ENCODE peak calls at places on chromosome 1, in five cellular contexts. One of them, this sample, is unnamed.

GRCh38 chr1:38964140-38964548 is 22.5 kb upstream of the RHBDL2 start:
- DNase-seq in mammary epithelial cell: no peak
- DNase-seq in body of pancreas: no peak
- DNase-seq in ascending aorta: no peak
- DNase-seq in PC-3: peak
- DNase-seq in this sample: no peak

GRCh38 chr1:43879414-43879813 is 54.2 kb upstream of the ARTN start:
- DNase-seq in mammary epithelial cell: peak
- DNase-seq in body of pancreas: no peak
- DNase-seq in ascending aorta: peak
- DNase-seq in PC-3: peak
- DNase-seq in this sample: no peak

GRCh38 chr1:245802941-245803665 is 648.3 kb downstream of the KIF26B start:
- DNase-seq in mammary epithelial cell: no peak
- DNase-seq in body of pancreas: no peak
- DNase-seq in ascending aorta: no peak
- DNase-seq in PC-3: no peak
- DNase-seq in this sample: no peak

GRCh38 chr1:98045211-98046030 is 124.6 kb upstream of the DPYD start:
- DNase-seq in mammary epithelial cell: peak
- DNase-seq in body of pancreas: no peak
- DNase-seq in ascending aorta: peak
- DNase-seq in PC-3: no peak
- DNase-seq in this sample: peak

GRCh38 chr1:171251042-171251740 is 2.9 kb downstream of the FMO1 start:
- DNase-seq in mammary epithelial cell: peak
- DNase-seq in body of pancreas: peak
- DNase-seq in ascending aorta: peak
- DNase-seq in PC-3: peak
- DNase-seq in this sample: peak

GRCh38 chr1:33326690-33327300 is 5.9 kb upstream of the A3GALT2 start:
- DNase-seq in mammary epithelial cell: no peak
- DNase-seq in body of pancreas: no peak
- DNase-seq in ascending aorta: no peak
- DNase-seq in PC-3: no peak
- DNase-seq in this sample: no peak

GRCh38 chr1:160209656-160210046 is 4.5 kb downstream of the PEA15 start:
- DNase-seq in mammary epithelial cell: no peak
- DNase-seq in body of pancreas: peak
- DNase-seq in ascending aorta: no peak
- DNase-seq in PC-3: no peak
- DNase-seq in this sample: no peak

GRCh38 chr1:119453021-119453420 is 38.1 kb downstream of the HSD3B2 start:
- DNase-seq in mammary epithelial cell: peak
- DNase-seq in body of pancreas: no peak
- DNase-seq in ascending aorta: no peak
- DNase-seq in PC-3: peak
- DNase-seq in this sample: no peak

GRCh38 chr1:47712596-47713299 is 274.9 kb downstream of the FOXD2 start:
- DNase-seq in mammary epithelial cell: no peak
- DNase-seq in body of pancreas: no peak
- DNase-seq in ascending aorta: peak
- DNase-seq in PC-3: no peak
- DNase-seq in this sample: no peak

GRCh38 chr1:202642212-202642611 is 68.0 kb downstream of the SYT2 start:
- DNase-seq in mammary epithelial cell: no peak
- DNase-seq in body of pancreas: no peak
- DNase-seq in ascending aorta: no peak
- DNase-seq in PC-3: no peak
- DNase-seq in this sample: no peak

GRCh38 chr1:154742586-154742985 is 127.5 kb downstream of the KCNN3 start:
- DNase-seq in mammary epithelial cell: no peak
- DNase-seq in body of pancreas: no peak
- DNase-seq in ascending aorta: peak
- DNase-seq in PC-3: no peak
- DNase-seq in this sample: no peak

GRCh38 chr1:149936992-149937705 is 470 bp upstream of the MTMR11 start:
- DNase-seq in mammary epithelial cell: peak
- DNase-seq in body of pancreas: peak
- DNase-seq in ascending aorta: no peak
- DNase-seq in PC-3: peak
- DNase-seq in this sample: peak

GRCh38 chr1:88731475-88731874 is 47.4 kb downstream of the PKN2 start:
- DNase-seq in mammary epithelial cell: peak
- DNase-seq in body of pancreas: peak
- DNase-seq in ascending aorta: no peak
- DNase-seq in PC-3: peak
- DNase-seq in this sample: peak

GRCh38 chr1:199688133-199688676 is 339.3 kb upstream of the NR5A2 start:
- DNase-seq in mammary epithelial cell: no peak
- DNase-seq in body of pancreas: no peak
- DNase-seq in ascending aorta: no peak
- DNase-seq in PC-3: no peak
- DNase-seq in this sample: peak

DNA sequence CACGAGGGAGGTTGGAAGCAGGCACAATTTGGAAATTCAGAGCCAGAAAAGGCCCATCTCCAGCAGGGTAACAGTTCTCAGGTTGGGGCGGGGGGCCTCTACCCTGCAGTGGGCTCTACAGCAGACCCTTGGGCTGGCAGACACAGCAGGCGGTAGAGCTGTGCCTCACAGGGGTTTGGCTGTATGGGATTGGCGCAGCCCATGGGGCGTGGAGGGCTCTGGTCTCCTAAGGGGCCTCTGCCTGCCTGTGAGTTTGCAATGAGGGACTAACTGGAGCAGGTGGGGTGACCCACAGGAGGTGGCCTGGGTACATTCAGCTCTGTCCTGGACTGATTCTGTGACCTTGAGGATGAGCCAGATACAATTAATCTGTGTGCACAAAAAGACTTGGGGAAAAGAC is 124.1 kb downstream of the CAMTA1 start:
- DNase-seq in mammary epithelial cell: no peak
- DNase-seq in body of pancreas: no peak
- DNase-seq in ascending aorta: no peak
- DNase-seq in PC-3: no peak
- DNase-seq in this sample: no peak
- H3K27ac ChIP-seq in mammary epithelial cell: no peak
- H3K27ac ChIP-seq in body of pancreas: no peak
- H3K27ac ChIP-seq in ascending aorta: no peak
- H3K27ac ChIP-seq in PC-3: no peak
- H3K27ac ChIP-seq in this sample: no peak

GRCh38 chr1:25197982-25198681 is 34.2 kb downstream of the SYF2 start:
- DNase-seq in mammary epithelial cell: peak
- DNase-seq in body of pancreas: no peak
- DNase-seq in ascending aorta: no peak
- DNase-seq in PC-3: peak
- DNase-seq in this sample: no peak

GRCh38 chr1:25198731-25199231 is 33.5 kb downstream of the SYF2 start:
- DNase-seq in mammary epithelial cell: peak
- DNase-seq in body of pancreas: peak
- DNase-seq in ascending aorta: peak
- DNase-seq in PC-3: peak
- DNase-seq in this sample: no peak

GRCh38 chr1:25196830-25197229 is 35.5 kb downstream of the SYF2 start:
- DNase-seq in mammary epithelial cell: no peak
- DNase-seq in body of pancreas: no peak
- DNase-seq in ascending aorta: no peak
- DNase-seq in PC-3: no peak
- DNase-seq in this sample: no peak

GRCh38 chr1:25195835-25196234 is 36.5 kb downstream of the SYF2 start:
- DNase-seq in mammary epithelial cell: no peak
- DNase-seq in body of pancreas: no peak
- DNase-seq in ascending aorta: no peak
- DNase-seq in PC-3: no peak
- DNase-seq in this sample: no peak

DNA sequence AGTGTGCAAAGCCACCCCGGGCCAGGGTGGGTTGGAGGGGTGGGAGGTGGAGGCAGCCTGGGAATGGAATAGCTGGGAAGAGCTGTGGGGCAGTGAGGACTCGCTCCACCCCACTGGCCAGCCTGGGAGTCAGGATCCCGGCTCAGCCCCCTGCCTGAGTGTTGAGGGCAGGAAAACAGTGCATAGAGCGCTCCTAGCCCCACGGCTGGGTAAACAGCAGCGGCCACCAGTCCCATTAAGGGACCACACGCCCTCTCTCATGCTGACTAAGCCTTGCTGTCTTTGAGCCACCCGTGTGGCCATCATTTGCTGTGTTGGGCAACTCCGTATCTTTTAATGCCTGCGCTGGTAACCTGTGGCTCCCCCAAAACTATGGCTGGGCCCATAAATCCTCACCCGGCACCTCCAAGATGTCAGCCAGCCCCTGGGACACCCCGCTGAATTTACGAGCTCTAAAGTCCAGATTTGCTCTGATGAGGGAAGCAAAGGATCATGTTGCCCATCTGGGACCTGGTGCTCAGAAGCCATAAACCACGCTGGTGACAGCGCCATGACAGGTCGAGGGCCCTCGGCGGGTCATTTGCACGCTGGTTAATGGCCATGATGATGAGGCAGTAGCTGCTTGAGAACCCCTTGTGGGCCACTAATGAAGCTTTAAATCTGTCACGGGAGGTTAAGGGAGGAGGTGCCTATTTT is 34.9 kb downstream of the SYF2 start:
- DNase-seq in mammary epithelial cell: no peak
- DNase-seq in body of pancreas: no peak
- DNase-seq in ascending aorta: no peak
- DNase-seq in PC-3: no peak
- DNase-seq in this sample: no peak
- H3K27ac ChIP-seq in mammary epithelial cell: peak
- H3K27ac ChIP-seq in body of pancreas: peak
- H3K27ac ChIP-seq in ascending aorta: no peak
- H3K27ac ChIP-seq in PC-3: no peak
- H3K27ac ChIP-seq in this sample: no peak

GRCh38 chr1:157042852-157043251 is 2.7 kb downstream of the ARHGEF11 start:
- DNase-seq in mammary epithelial cell: no peak
- DNase-seq in body of pancreas: no peak
- DNase-seq in ascending aorta: no peak
- DNase-seq in PC-3: no peak
- DNase-seq in this sample: no peak
- H3K27ac ChIP-seq in mammary epithelial cell: no peak
- H3K27ac ChIP-seq in body of pancreas: no peak
- H3K27ac ChIP-seq in ascending aorta: no peak
- H3K27ac ChIP-seq in PC-3: no peak
- H3K27ac ChIP-seq in this sample: no peak

GRCh38 chr1:94276900-94277581 is 39.7 kb upstream of the ARHGAP29 start:
- DNase-seq in mammary epithelial cell: no peak
- DNase-seq in body of pancreas: no peak
- DNase-seq in ascending aorta: no peak
- DNase-seq in PC-3: no peak
- DNase-seq in this sample: no peak

GRCh38 chr1:94281361-94282142 is 44.2 kb upstream of the ARHGAP29 start:
- DNase-seq in mammary epithelial cell: no peak
- DNase-seq in body of pancreas: no peak
- DNase-seq in ascending aorta: no peak
- DNase-seq in PC-3: peak
- DNase-seq in this sample: no peak

GRCh38 chr1:94279462-94279861 is 42.1 kb upstream of the ARHGAP29 start:
- DNase-seq in mammary epithelial cell: no peak
- DNase-seq in body of pancreas: no peak
- DNase-seq in ascending aorta: no peak
- DNase-seq in PC-3: peak
- DNase-seq in this sample: no peak

GRCh38 chr1:94280541-94280940 is 43.2 kb upstream of the ARHGAP29 start:
- DNase-seq in mammary epithelial cell: peak
- DNase-seq in body of pancreas: no peak
- DNase-seq in ascending aorta: no peak
- DNase-seq in PC-3: peak
- DNase-seq in this sample: no peak

DNA sequence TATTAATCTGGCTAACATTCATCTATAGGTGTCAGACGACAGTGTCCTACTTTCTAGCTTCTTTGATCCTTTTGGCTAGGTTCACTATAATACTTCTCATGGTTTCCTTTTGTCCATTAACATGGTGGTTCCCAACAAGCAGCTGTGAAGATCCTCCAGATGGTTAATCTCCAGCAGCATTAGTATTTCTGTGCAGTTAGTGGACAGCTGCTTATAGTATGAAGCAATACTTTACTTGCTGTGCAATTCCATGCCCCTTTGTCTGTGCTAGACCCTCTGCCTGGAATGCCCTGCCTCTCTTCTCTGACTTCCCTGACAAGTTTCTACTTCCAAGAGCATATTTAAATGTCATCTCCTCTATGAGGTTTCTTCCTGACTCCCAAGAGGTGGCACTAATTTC is 41.7 kb upstream of the ARHGAP29 start:
- DNase-seq in mammary epithelial cell: no peak
- DNase-seq in body of pancreas: no peak
- DNase-seq in ascending aorta: no peak
- DNase-seq in PC-3: no peak
- DNase-seq in this sample: no peak
- H3K27ac ChIP-seq in mammary epithelial cell: no peak
- H3K27ac ChIP-seq in body of pancreas: no peak
- H3K27ac ChIP-seq in ascending aorta: no peak
- H3K27ac ChIP-seq in PC-3: no peak
- H3K27ac ChIP-seq in this sample: no peak